ENCODE peak calls at places on chromosomes 11 and 22, in seven cellular contexts. M is CD14-positive monocyte, S is pancreas, Z is thoracic aorta, F is activated T-cell treated with anti-CD3 and anti-CD28 coated beads for 48 hours, O is NCI-H1417, E is SW480. A is an unnamed sample.

GRCh38 chr22:36562261-36562835 is 33.4 kb upstream of the EIF3D start:
- DNase-seq in M (no peak), S (no peak), Z (no peak), F (no peak), O (no peak), E (peak), A (no peak)

GRCh38 chr11:125428486-125429173 is 67.4 kb downstream of the FEZ1 start:
- DNase-seq in M (no peak), S (no peak), Z (no peak), F (no peak), O (no peak), E (no peak), A (no peak)

GRCh38 chr11:13668957-13669521 is 571 bp downstream of the FAR1 start:
- DNase-seq in M (peak), S (peak), Z (peak), F (peak), O (peak), E (peak), A (no peak)

GRCh38 chr22:47382164-47382890 is 619.9 kb downstream of the TBC1D22A start:
- DNase-seq in M (no peak), S (no peak), Z (no peak), F (no peak), O (no peak), E (no peak), A (no peak)

GRCh38 chr11:59923813-59924212 is 14.4 kb upstream of the OOSP1 start:
- DNase-seq in M (no peak), S (no peak), Z (no peak), F (no peak), O (no peak), E (no peak), A (no peak)

GRCh38 chr11:66976048-66976467 is 954 bp downstream of the C11orf86 start:
- DNase-seq in M (no peak), S (no peak), Z (no peak), F (no peak), O (no peak), E (no peak), A (peak)

GRCh38 chr22:39142088-39142667 is 10.3 kb downstream of the CBX7 start:
- DNase-seq in M (no peak), S (no peak), Z (no peak), F (no peak), O (no peak), E (no peak), A (no peak)

GRCh38 chr11:119863811-119864601 is 135.0 kb upstream of the NECTIN1 start:
- DNase-seq in M (no peak), S (no peak), Z (no peak), F (no peak), O (peak), E (peak), A (peak)

GRCh38 chr22:20243545-20244249 is 24.4 kb downstream of the RTN4R start:
- DNase-seq in M (no peak), S (no peak), Z (no peak), F (no peak), O (peak), E (peak), A (no peak)

GRCh38 chr22:26564672-26565071 is 25.3 kb downstream of the TPST2 start:
- DNase-seq in M (no peak), S (no peak), Z (no peak), F (no peak), O (no peak), E (no peak), A (no peak)

GRCh38 chr11:114909866-114910265 is 231.5 kb downstream of the NXPE2 start:
- DNase-seq in M (no peak), S (no peak), Z (no peak), F (no peak), O (no peak), E (no peak), A (peak)

GRCh38 chr11:39668640-39669039 is 1790.8 kb downstream of the LRRC4C start:
- DNase-seq in M (no peak), S (no peak), Z (no peak), F (no peak), O (no peak), E (peak), A (no peak)

GRCh38 chr22:48567213-48567975 is 1260.3 kb downstream of the BRD1 start:
- DNase-seq in M (no peak), S (peak), Z (no peak), F (no peak), O (peak), E (no peak), A (no peak)

GRCh38 chr22:21754523-21755128 is 19.0 kb upstream of the YPEL1 start:
- DNase-seq in M (no peak), S (no peak), Z (no peak), F (no peak), O (no peak), E (no peak), A (no peak)

GRCh38 chr11:17579451-17579850 is 32.4 kb downstream of the OTOG start:
- DNase-seq in M (peak), S (no peak), Z (no peak), F (no peak), O (no peak), E (no peak), A (no peak)

A was measured in neural progenitor cell.